ENCODE peak calls at places on chromosomes 1 and 21, in eight cellular contexts. E is A549, I is Peyer's patch, L is ovary, M is heart left ventricle, N is neural progenitor cell, Q is heart right ventricle, H is K562. F is an unnamed sample.
A peak's percentile ranks its signal among the peaks of the same experiment; 100 is the strongest.

GRCh38 chr1:119631433-119632102 is 16.5 kb downstream of the ZNF697 start:
- DNase-seq in E (no peak), I (peak; percentile 28), L (peak; percentile 94), M (peak; percentile 93), N (peak; percentile 18), Q (peak; percentile 95), H (no peak), F (no peak)

GRCh38 chr1:232316864-232317263 is 313.1 kb downstream of the SIPA1L2 start:
- DNase-seq in E (no peak), I (no peak), L (no peak), M (no peak), N (no peak), Q (no peak), H (no peak), F (no peak)

GRCh38 chr1:147084273-147085096 is 87.8 kb downstream of the PRKAB2 start:
- DNase-seq in E (peak; percentile 75), I (peak; percentile 73), L (peak; percentile 35), M (peak; percentile 57), N (peak; percentile 85), Q (peak; percentile 35), H (peak; percentile 94), F (peak; percentile 82)

GRCh38 chr21:41410361-41410760 is 15.7 kb upstream of the MX1 start:
- DNase-seq in E (no peak), I (no peak), L (no peak), M (no peak), N (no peak), Q (no peak), H (no peak), F (no peak)

GRCh38 chr1:156898151-156898550 is 4.6 kb downstream of the PEAR1 start:
- DNase-seq in E (no peak), I (no peak), L (peak; percentile 61), M (peak; percentile 74), N (no peak), Q (peak; percentile 66), H (no peak), F (no peak)

GRCh38 chr1:41677586-41677985 is 193.1 kb upstream of the EDN2 start:
- DNase-seq in E (no peak), I (no peak), L (no peak), M (no peak), N (no peak), Q (no peak), H (no peak), F (no peak)

GRCh38 chr1:9909222-9910046 is 635 bp downstream of the CTNNBIP1 start:
- DNase-seq in E (no peak), I (peak; percentile 31), L (peak; percentile 67), M (peak; percentile 19), N (peak; percentile 30), Q (peak; percentile 42), H (peak; percentile 68), F (peak; percentile 8)

GRCh38 chr1:8552135-8552534 is 234.2 kb downstream of the SLC45A1 start:
- DNase-seq in E (no peak), I (no peak), L (no peak), M (no peak), N (peak; percentile 81), Q (no peak), H (no peak), F (no peak)

GRCh38 chr1:203133969-203134725 is 6.6 kb downstream of the ADORA1 start:
- DNase-seq in E (no peak), I (no peak), L (no peak), M (no peak), N (peak; percentile 43), Q (no peak), H (no peak), F (no peak)

GRCh38 chr1:209567788-209568187 is 15.7 kb upstream of the CAMK1G start:
- DNase-seq in E (no peak), I (no peak), L (no peak), M (no peak), N (no peak), Q (no peak), H (no peak), F (no peak)

GRCh38 chr1:16351449-16351993 is 759 bp downstream of the FBXO42 start:
- DNase-seq in E (no peak), I (no peak), L (no peak), M (no peak), N (peak; percentile 34), Q (no peak), H (peak; percentile 61), F (no peak)

GRCh38 chr1:17831619-17832018 is 76.5 kb downstream of the ACTL8 start:
- DNase-seq in E (no peak), I (no peak), L (no peak), M (peak; percentile 15), N (peak; percentile 86), Q (no peak), H (peak; percentile 59), F (no peak)

GRCh38 chr1:40339420-40340323 is 22.6 kb upstream of the COL9A2 start:
- DNase-seq in E (no peak), I (no peak), L (no peak), M (no peak), N (no peak), Q (no peak), H (peak; percentile 75), F (no peak)

GRCh38 chr1:26283871-26284596 is 4.1 kb downstream of the SH3BGRL3 start:
- DNase-seq in E (no peak), I (no peak), L (no peak), M (no peak), N (no peak), Q (no peak), H (peak; percentile 22), F (peak; percentile 20)

GRCh38 chr1:33972676-33973395 is 109.0 kb downstream of the HMGB4 start:
- DNase-seq in E (no peak), I (no peak), L (no peak), M (peak; percentile 57), N (no peak), Q (peak; percentile 77), H (no peak), F (no peak)

GRCh38 chr1:61687901-61688300 is 37.0 kb downstream of the TM2D1 start:
- DNase-seq in E (no peak), I (no peak), L (no peak), M (no peak), N (no peak), Q (no peak), H (no peak), F (no peak)

GRCh38 chr1:153698648-153699004 is 20.1 kb downstream of the NPR1 start:
- DNase-seq in E (no peak), I (no peak), L (no peak), M (no peak), N (no peak), Q (no peak), H (no peak), F (no peak)

GRCh38 chr1:65896721-65897120 is 104.0 kb downstream of the PDE4B start:
- DNase-seq in E (no peak), I (no peak), L (no peak), M (no peak), N (no peak), Q (no peak), H (no peak), F (no peak)

GRCh38 chr1:116820362-116820761 is 66.1 kb downstream of the CD2 start:
- DNase-seq in E (no peak), I (no peak), L (peak; percentile 47), M (peak; percentile 41), N (no peak), Q (peak; percentile 50), H (no peak), F (no peak)

GRCh38 chr1:199307865-199308264 is 669.0 kb downstream of the PTPRC start:
- DNase-seq in E (no peak), I (no peak), L (no peak), M (no peak), N (no peak), Q (no peak), H (no peak), F (no peak)

GRCh38 chr1:167196185-167196584 is 24.5 kb upstream of the POU2F1 start:
- DNase-seq in E (no peak), I (no peak), L (no peak), M (no peak), N (no peak), Q (no peak), H (no peak), F (no peak)

GRCh38 chr1:224632381-224632871 is 16.3 kb downstream of the CNIH3 start:
- DNase-seq in E (no peak), I (no peak), L (no peak), M (no peak), N (no peak), Q (no peak), H (no peak), F (no peak)

GRCh38 chr1:40932004-40932403 is 47.5 kb upstream of the CTPS1 start:
- DNase-seq in E (no peak), I (no peak), L (no peak), M (peak; percentile 26), N (no peak), Q (no peak), H (no peak), F (no peak)

GRCh38 chr1:222948079-222948478 is 133.2 kb downstream of the DISP1 start:
- DNase-seq in E (no peak), I (no peak), L (no peak), M (no peak), N (no peak), Q (no peak), H (no peak), F (no peak)

GRCh38 chr1:56197946-56198345 is 381.4 kb downstream of the PLPP3 start:
- DNase-seq in E (no peak), I (no peak), L (no peak), M (no peak), N (no peak), Q (no peak), H (no peak), F (no peak)

GRCh38 chr1:181647314-181648035 is 164.2 kb downstream of the CACNA1E start:
- DNase-seq in E (no peak), I (no peak), L (no peak), M (no peak), N (no peak), Q (no peak), H (no peak), F (no peak)

GRCh38 chr1:168243636-168244212 is 17.9 kb downstream of the SFT2D2 start:
- DNase-seq in E (no peak), I (no peak), L (no peak), M (peak; percentile 10), N (no peak), Q (no peak), H (no peak), F (no peak)

GRCh38 chr1:77175230-77175844 is 43.9 kb downstream of the PIGK start:
- DNase-seq in E (no peak), I (no peak), L (no peak), M (no peak), N (peak; percentile 53), Q (no peak), H (peak; percentile 8), F (no peak)
- H3K9me3 ChIP-seq in E (peaks cover 14% of the 10 kb centered on the region), I (no peaks in the 10 kb centered on the region), L (no peaks in the 10 kb centered on the region), M (peaks cover 42% of the 10 kb centered on the region), N (peaks cover 19% of the 10 kb centered on the region), Q (no peaks in the 10 kb centered on the region), H (no peaks in the 10 kb centered on the region), F (no peaks in the 10 kb centered on the region)

GRCh38 chr1:235917267-235917811 is 50.6 kb upstream of the LYST start:
- DNase-seq in E (peak; percentile 84), I (peak; percentile 30), L (peak; percentile 52), M (peak; percentile 75), N (no peak), Q (no peak), H (peak; percentile 9), F (peak; percentile 62)
- H3K4me1 ChIP-seq in E (peaks cover 58% of the 10 kb centered on the region), I (no peaks in the 10 kb centered on the region), L (peaks cover 4% of the 10 kb centered on the region), M (no peaks in the 10 kb centered on the region), N (peaks cover 12% of the 10 kb centered on the region), Q (peaks cover 50% of the 10 kb centered on the region), H (no peaks in the 10 kb centered on the region), F (peaks cover 7% of the 10 kb centered on the region)

GRCh38 chr21:29024474-29025327 is at the start of gene USP16:
- DNase-seq in E (peak; percentile 94), I (peak; percentile 93), L (peak; percentile 96), M (peak; percentile 97), N (peak; percentile 95), Q (peak; percentile 92), H (peak; percentile 100), F (peak; percentile 94)
- TF ChIP-seq CTCF in E (no peak), I (no peak), L (no peak), M (no peak), N (no peak), Q (no peak), H (peak; percentile 29), F (no peak)

GRCh38 chr1:82491301-82491986 is 690.7 kb downstream of the ADGRL2 start:
- DNase-seq in E (no peak), I (no peak), L (no peak), M (no peak), N (no peak), Q (no peak), H (no peak), F (no peak)
- H3K9me3 ChIP-seq in E (no peaks in the 10 kb centered on the region), I (no peaks in the 10 kb centered on the region), L (no peaks in the 10 kb centered on the region), M (peaks cover 26% of the 10 kb centered on the region), N (peaks cover 11% of the 10 kb centered on the region), Q (peaks cover 12% of the 10 kb centered on the region), H (no peaks in the 10 kb centered on the region), F (no peaks in the 10 kb centered on the region)